ENCODE peak calls at places on chromosomes 3 and 15, in four cellular contexts. One of them, this sample, is unnamed.

GRCh38 chr3:86785381-86785780 is 205.6 kb downstream of the VGLL3 start:
- DNase-seq in stomach: no peak
- DNase-seq in endothelial cell of umbilical vein: no peak
- DNase-seq in Peyer's patch: no peak
- DNase-seq in this sample: no peak

GRCh38 chr3:14142567-14143270 is 17.9 kb downstream of the TMEM43 start:
- DNase-seq in endothelial cell of umbilical vein: no peak
- DNase-seq in Peyer's patch: no peak
- DNase-seq in stomach: no peak
- DNase-seq in this sample: no peak

GRCh38 chr3:141486735-141487418 is at the start of gene RASA2:
- DNase-seq in Peyer's patch: peak
- DNase-seq in endothelial cell of umbilical vein: peak
- DNase-seq in stomach: peak
- DNase-seq in this sample: no peak

GRCh38 chr15:38217788-38218609 is 34.6 kb upstream of the SPRED1 start:
- DNase-seq in stomach: no peak
- DNase-seq in endothelial cell of umbilical vein: no peak
- DNase-seq in Peyer's patch: no peak
- DNase-seq in this sample: no peak

GRCh38 chr15:33311312-33311971 is 675 bp downstream of the RYR3 start:
- DNase-seq in stomach: no peak
- DNase-seq in Peyer's patch: no peak
- DNase-seq in endothelial cell of umbilical vein: no peak
- DNase-seq in this sample: no peak

GRCh38 chr3:52838561-52839267 is 3.9 kb upstream of the MUSTN1 start:
- DNase-seq in endothelial cell of umbilical vein: no peak
- DNase-seq in stomach: no peak
- DNase-seq in Peyer's patch: peak
- DNase-seq in this sample: no peak

GRCh38 chr3:114121996-114122709 is 56.7 kb downstream of the DRD3 start:
- DNase-seq in Peyer's patch: no peak
- DNase-seq in endothelial cell of umbilical vein: peak
- DNase-seq in stomach: no peak
- DNase-seq in this sample: peak

GRCh38 chr15:57540736-57541135 is 51.0 kb upstream of the MYZAP start:
- DNase-seq in stomach: no peak
- DNase-seq in endothelial cell of umbilical vein: no peak
- DNase-seq in Peyer's patch: no peak
- DNase-seq in this sample: no peak

DNA sequence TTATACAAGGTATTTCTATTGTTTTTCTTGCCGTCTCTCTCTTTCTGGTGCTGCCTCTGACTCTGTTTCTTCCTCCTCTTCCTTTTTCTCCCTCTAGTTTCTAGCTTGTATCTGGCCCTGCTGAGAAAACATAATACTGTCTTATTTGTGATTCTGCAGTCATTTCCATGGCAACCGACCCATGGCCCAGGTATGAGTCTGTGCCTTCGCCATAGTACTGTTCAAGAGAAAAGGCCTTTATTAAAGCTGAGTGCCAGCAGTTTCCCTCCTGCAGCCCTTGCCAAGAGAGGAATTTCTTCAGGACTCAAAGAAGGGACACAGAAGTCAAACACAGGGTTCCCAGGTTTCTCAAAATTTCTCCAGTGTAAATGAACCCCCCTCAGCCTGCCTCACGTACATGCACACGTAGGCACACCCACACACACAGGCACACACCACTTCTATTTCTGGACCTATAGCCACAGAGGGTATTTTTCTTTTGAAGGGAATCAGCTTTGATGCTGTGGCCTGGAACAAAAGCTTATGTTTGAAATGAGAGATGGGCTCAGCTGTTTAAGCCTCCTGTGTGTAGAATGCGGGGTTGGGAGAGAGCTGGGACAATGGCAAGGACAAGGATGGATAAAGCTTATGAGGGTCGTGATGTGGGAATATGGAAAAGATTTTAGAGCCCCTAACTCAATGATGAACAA is 269.2 kb downstream of the PDCD6IP start:
- DNase-seq in Peyer's patch: no peak
- DNase-seq in stomach: no peak
- DNase-seq in endothelial cell of umbilical vein: no peak
- DNase-seq in this sample: no peak
- H3K4me3 ChIP-seq in Peyer's patch: no peak
- H3K4me3 ChIP-seq in stomach: no peak
- H3K4me3 ChIP-seq in endothelial cell of umbilical vein: no peak
- H3K4me3 ChIP-seq in this sample: no peak

DNA sequence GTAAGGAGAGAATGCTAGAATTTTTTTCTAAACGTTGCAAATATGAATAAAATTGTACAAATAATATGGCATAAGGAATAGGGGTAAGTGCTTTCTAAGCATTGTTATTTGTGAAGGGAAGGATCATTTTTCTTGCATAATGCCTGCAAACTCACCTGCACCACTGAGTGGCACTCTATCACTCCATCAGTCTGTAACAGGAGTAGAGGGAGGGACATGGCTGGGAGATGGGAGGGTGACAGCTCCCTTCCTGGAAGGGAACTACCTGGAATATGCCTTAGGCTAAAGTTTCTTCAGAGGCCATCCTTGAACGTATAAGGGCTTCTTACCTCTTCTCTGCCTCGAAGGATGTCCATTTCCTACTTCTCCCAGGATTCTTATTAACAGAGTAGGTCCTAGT is 3.0 kb downstream of the NAALADL2 start:
- DNase-seq in Peyer's patch: no peak
- DNase-seq in endothelial cell of umbilical vein: peak
- DNase-seq in stomach: peak
- DNase-seq in this sample: peak
- TF ChIP-seq CTCF in Peyer's patch: no peak
- TF ChIP-seq CTCF in endothelial cell of umbilical vein: no peak
- TF ChIP-seq CTCF in stomach: no peak
- TF ChIP-seq CTCF in this sample: peak

GRCh38 chr3:50158747-50159146 is 3.6 kb downstream of the SEMA3F start:
- DNase-seq in endothelial cell of umbilical vein: no peak
- DNase-seq in Peyer's patch: no peak
- DNase-seq in stomach: no peak
- DNase-seq in this sample: no peak

GRCh38 chr3:50156549-50156948 is 1.4 kb downstream of the SEMA3F start:
- DNase-seq in stomach: no peak
- DNase-seq in endothelial cell of umbilical vein: no peak
- DNase-seq in Peyer's patch: no peak
- DNase-seq in this sample: no peak

GRCh38 chr3:50156991-50157493 is 1.9 kb downstream of the SEMA3F start:
- DNase-seq in stomach: peak
- DNase-seq in Peyer's patch: no peak
- DNase-seq in endothelial cell of umbilical vein: peak
- DNase-seq in this sample: no peak

GRCh38 chr3:50155891-50156290 is 767 bp downstream of the SEMA3F start:
- DNase-seq in Peyer's patch: no peak
- DNase-seq in endothelial cell of umbilical vein: peak
- DNase-seq in stomach: no peak
- DNase-seq in this sample: no peak

GRCh38 chr3:50157821-50158556 is 2.9 kb downstream of the SEMA3F start:
- DNase-seq in Peyer's patch: no peak
- DNase-seq in stomach: no peak
- DNase-seq in endothelial cell of umbilical vein: peak
- DNase-seq in this sample: no peak
- H3K4me3 ChIP-seq in Peyer's patch: no peak
- H3K4me3 ChIP-seq in stomach: no peak
- H3K4me3 ChIP-seq in endothelial cell of umbilical vein: no peak
- H3K4me3 ChIP-seq in this sample: no peak

DNA sequence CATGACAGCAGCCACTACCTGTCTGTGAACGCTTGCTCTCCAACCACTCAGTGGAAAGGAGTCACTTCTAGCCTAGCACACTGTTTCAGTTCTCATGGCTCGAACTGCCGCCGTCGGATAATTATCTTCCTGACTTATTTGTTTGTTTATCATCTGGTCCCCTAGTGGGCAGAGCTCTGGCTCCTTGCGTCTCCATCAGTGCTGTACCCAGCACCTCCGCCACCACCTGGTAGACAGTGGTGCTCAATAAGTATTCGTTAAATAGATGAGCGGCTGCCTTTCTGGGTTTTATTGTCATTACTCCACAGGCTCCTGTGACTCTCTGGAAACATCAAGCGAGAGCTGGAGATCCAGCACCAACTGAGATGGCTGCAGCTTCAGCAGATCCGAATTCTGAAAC is 297.5 kb downstream of the NTRK3 start:
- DNase-seq in Peyer's patch: no peak
- DNase-seq in stomach: no peak
- DNase-seq in endothelial cell of umbilical vein: no peak
- DNase-seq in this sample: no peak
- TF ChIP-seq CTCF in Peyer's patch: no peak
- TF ChIP-seq CTCF in stomach: no peak
- TF ChIP-seq CTCF in endothelial cell of umbilical vein: no peak
- TF ChIP-seq CTCF in this sample: no peak

GRCh38 chr3:115659253-115659652 is 35.9 kb downstream of the GAP43 start:
- DNase-seq in stomach: no peak
- DNase-seq in Peyer's patch: no peak
- DNase-seq in endothelial cell of umbilical vein: no peak
- DNase-seq in this sample: no peak
- H3K4me3 ChIP-seq in stomach: peak
- H3K4me3 ChIP-seq in Peyer's patch: peak
- H3K4me3 ChIP-seq in endothelial cell of umbilical vein: peak
- H3K4me3 ChIP-seq in this sample: peak

GRCh38 chr3:133494469-133494868 is 79.0 kb upstream of the CDV3 start:
- DNase-seq in stomach: no peak
- DNase-seq in Peyer's patch: no peak
- DNase-seq in endothelial cell of umbilical vein: no peak
- DNase-seq in this sample: no peak

GRCh38 chr3:133489466-133490085 is 83.9 kb upstream of the CDV3 start:
- DNase-seq in endothelial cell of umbilical vein: no peak
- DNase-seq in stomach: no peak
- DNase-seq in Peyer's patch: no peak
- DNase-seq in this sample: no peak

GRCh38 chr3:133490468-133491351 is 82.8 kb upstream of the CDV3 start:
- DNase-seq in endothelial cell of umbilical vein: no peak
- DNase-seq in stomach: no peak
- DNase-seq in Peyer's patch: peak
- DNase-seq in this sample: no peak

GRCh38 chr3:133491481-133492059 is 81.9 kb upstream of the CDV3 start:
- DNase-seq in endothelial cell of umbilical vein: no peak
- DNase-seq in Peyer's patch: no peak
- DNase-seq in stomach: no peak
- DNase-seq in this sample: no peak

DNA sequence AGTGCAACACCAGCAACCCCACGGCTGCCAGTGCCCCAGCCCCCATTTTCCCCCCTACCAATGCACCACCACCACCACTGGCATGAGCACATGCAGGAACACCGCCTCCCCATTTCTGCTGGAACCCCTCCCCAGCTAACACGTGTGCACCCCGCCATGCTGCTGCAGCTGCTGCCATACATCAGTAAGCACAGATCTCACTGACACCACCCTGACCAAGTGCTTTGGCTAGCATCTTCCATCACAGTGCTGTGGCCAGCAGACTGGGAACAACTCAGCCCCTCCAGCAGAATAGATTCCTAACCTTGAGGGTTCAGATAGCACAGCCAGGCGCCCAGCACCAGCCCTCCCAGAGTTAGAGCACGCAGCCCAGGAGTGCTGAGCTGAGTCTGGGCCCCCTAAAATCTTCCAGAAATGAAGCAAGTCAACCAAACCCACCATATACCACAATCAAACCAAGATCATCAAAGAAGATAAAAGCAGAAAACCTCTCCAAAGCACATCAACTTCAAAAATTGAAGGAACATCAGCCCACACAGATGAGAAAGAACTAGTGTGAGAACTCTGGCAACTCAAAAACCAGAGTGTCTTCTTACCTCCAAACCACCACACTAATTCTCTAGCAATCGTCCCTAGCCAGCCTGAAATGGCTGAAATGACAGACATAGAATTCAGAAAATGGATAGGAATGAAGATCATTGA is 81.2 kb upstream of the CDV3 start:
- DNase-seq in endothelial cell of umbilical vein: no peak
- DNase-seq in Peyer's patch: peak
- DNase-seq in stomach: no peak
- DNase-seq in this sample: no peak
- TF ChIP-seq CTCF in endothelial cell of umbilical vein: no peak
- TF ChIP-seq CTCF in Peyer's patch: no peak
- TF ChIP-seq CTCF in stomach: no peak
- TF ChIP-seq CTCF in this sample: no peak

DNA sequence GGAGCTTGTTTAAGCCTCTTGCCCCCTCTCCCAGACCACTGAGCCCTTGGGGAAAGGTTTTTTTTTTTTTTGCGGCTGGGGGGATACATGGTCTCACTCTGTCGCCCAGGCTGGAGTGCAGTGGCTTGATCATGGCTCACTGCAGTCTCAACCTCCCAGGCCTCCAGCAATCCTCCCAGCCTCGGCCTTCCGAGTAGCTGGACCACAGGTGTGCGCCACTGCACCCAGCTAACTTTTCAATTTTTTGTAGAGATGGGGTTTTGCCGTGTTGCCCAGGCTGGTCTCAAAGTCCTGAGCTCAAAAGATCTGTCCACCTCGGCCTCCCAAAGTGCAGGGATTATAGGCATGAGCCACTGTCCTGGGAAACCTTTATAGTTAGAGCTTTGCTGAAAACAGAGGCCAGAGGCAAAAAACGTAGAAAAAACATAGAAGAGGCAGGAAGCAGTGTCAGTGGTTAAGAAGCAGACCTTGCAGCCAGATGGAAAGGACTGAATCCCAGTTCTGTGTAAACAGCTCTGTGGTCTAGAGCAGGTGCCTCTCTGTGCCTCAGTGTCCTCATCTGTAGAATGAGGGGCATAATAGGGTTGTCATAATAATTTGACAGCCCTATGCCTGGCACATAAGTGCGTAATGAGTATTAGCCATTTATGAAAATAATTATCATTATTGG is 33.1 kb downstream of the CMTM7 start:
- DNase-seq in stomach: no peak
- DNase-seq in endothelial cell of umbilical vein: peak
- DNase-seq in Peyer's patch: no peak
- DNase-seq in this sample: no peak
- H3K4me3 ChIP-seq in stomach: no peak
- H3K4me3 ChIP-seq in endothelial cell of umbilical vein: no peak
- H3K4me3 ChIP-seq in Peyer's patch: no peak
- H3K4me3 ChIP-seq in this sample: no peak

DNA sequence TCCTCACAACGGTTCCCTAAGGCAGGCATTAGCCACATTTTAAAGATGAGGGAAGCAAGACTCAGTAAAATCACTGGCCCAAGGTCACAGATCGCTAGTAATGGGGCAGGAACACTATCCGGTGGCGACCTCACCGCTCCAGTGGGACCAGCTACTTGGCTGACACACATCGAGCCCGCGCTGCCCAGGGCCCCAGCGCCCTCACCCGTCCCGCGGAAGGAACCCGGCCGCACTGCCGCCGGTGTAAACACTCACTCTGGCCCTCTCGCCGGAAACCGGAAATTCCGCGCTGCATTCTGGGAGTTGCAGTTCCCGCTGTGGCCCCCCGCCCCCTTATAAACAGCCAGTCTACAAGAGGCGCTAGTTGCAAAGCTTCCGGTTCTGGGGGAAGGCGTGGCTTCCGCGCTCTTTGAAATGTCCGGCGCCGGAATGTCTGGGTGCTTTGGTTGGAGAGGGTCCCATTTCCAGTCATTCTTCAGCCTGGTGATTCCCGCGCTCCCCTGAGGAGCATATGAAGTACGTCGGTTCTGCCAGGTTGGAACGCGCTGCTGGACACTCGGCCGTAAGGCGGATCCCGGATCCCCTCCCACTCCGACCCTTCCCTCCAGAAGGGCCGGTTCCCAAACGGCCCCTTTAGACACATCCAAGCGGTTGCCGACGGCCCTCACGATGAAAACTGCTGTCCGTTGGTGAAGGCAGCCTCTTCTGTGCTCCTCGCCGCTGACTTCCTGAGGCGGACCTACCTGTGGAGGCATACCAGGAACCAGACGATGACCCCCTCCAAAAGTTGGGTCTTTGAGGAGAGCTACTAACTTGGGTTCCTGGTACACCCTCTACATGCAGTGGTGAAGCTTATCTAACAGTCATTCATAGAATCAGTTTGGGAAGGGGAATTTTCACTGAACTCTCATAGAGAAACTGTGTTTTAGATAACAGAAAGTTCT is at the start of gene UBL7:
- DNase-seq in Peyer's patch: peak
- DNase-seq in stomach: peak
- DNase-seq in endothelial cell of umbilical vein: peak
- DNase-seq in this sample: peak
- TF ChIP-seq CTCF in Peyer's patch: peak
- TF ChIP-seq CTCF in stomach: no peak
- TF ChIP-seq CTCF in endothelial cell of umbilical vein: peak
- TF ChIP-seq CTCF in this sample: peak